ENCODE peak calls at places on chromosome 21, in ten cellular contexts. One of them, this sample, is unnamed.

GRCh38 chr21:16535100-16535418 is 805.3 kb downstream of the USP25 start:
- DNase-seq in epithelial cell of esophagus: peak; percentile 82
- DNase-seq in stimulated activated CD4-positive, alpha-beta T cell treated with anti-CD3 and anti-CD28 coated beads, TNF-alpha, amount 100 ng/mL, for 4 hours: no peak
- DNase-seq in astrocyte of the hippocampus: peak; percentile 88
- DNase-seq in NCI-H345: peak; percentile 56
- DNase-seq in stimulated activated CD8-positive, alpha-beta memory T cell treated with anti-CD3 and anti-CD28 coated beads, Interleukin-15, amount 100 ng/mL, for 24 hours: no peak
- DNase-seq in left colon: peak; percentile 52
- DNase-seq in cardiac muscle cell: peak; percentile 96
- DNase-seq in left ventricle myocardium inferior: peak; percentile 79
- DNase-seq in fibroblast of lung: peak; percentile 95
- DNase-seq in this sample: no peak

GRCh38 chr21:42754270-42754933 is 101.0 kb downstream of the PDE9A start:
- DNase-seq in epithelial cell of esophagus: no peak
- DNase-seq in stimulated activated CD4-positive, alpha-beta T cell treated with anti-CD3 and anti-CD28 coated beads, TNF-alpha, amount 100 ng/mL, for 4 hours: no peak
- DNase-seq in astrocyte of the hippocampus: no peak
- DNase-seq in NCI-H345: no peak
- DNase-seq in stimulated activated CD8-positive, alpha-beta memory T cell treated with anti-CD3 and anti-CD28 coated beads, Interleukin-15, amount 100 ng/mL, for 24 hours: no peak
- DNase-seq in left colon: no peak
- DNase-seq in cardiac muscle cell: no peak
- DNase-seq in left ventricle myocardium inferior: no peak
- DNase-seq in fibroblast of lung: no peak
- DNase-seq in this sample: peak; percentile 8

GRCh38 chr21:37071561-37072238 is 1.2 kb downstream of the PIGP start:
- DNase-seq in epithelial cell of esophagus: peak; percentile 74
- DNase-seq in stimulated activated CD4-positive, alpha-beta T cell treated with anti-CD3 and anti-CD28 coated beads, TNF-alpha, amount 100 ng/mL, for 4 hours: no peak
- DNase-seq in astrocyte of the hippocampus: peak; percentile 66
- DNase-seq in NCI-H345: peak; percentile 34
- DNase-seq in stimulated activated CD8-positive, alpha-beta memory T cell treated with anti-CD3 and anti-CD28 coated beads, Interleukin-15, amount 100 ng/mL, for 24 hours: no peak
- DNase-seq in left colon: peak; percentile 76
- DNase-seq in cardiac muscle cell: peak; percentile 81
- DNase-seq in left ventricle myocardium inferior: peak; percentile 46
- DNase-seq in fibroblast of lung: peak; percentile 77
- DNase-seq in this sample: peak; percentile 41

GRCh38 chr21:37087188-37087587 is 14.1 kb downstream of the TTC3 start:
- DNase-seq in epithelial cell of esophagus: peak; percentile 75
- DNase-seq in stimulated activated CD4-positive, alpha-beta T cell treated with anti-CD3 and anti-CD28 coated beads, TNF-alpha, amount 100 ng/mL, for 4 hours: no peak
- DNase-seq in astrocyte of the hippocampus: peak; percentile 41
- DNase-seq in NCI-H345: peak; percentile 40
- DNase-seq in stimulated activated CD8-positive, alpha-beta memory T cell treated with anti-CD3 and anti-CD28 coated beads, Interleukin-15, amount 100 ng/mL, for 24 hours: no peak
- DNase-seq in left colon: no peak
- DNase-seq in cardiac muscle cell: peak; percentile 76
- DNase-seq in left ventricle myocardium inferior: no peak
- DNase-seq in fibroblast of lung: peak; percentile 71
- DNase-seq in this sample: peak; percentile 8

GRCh38 chr21:37452222-37452621 is 85.6 kb downstream of the DYRK1A start:
- DNase-seq in epithelial cell of esophagus: no peak
- DNase-seq in stimulated activated CD4-positive, alpha-beta T cell treated with anti-CD3 and anti-CD28 coated beads, TNF-alpha, amount 100 ng/mL, for 4 hours: no peak
- DNase-seq in astrocyte of the hippocampus: peak; percentile 92
- DNase-seq in NCI-H345: no peak
- DNase-seq in stimulated activated CD8-positive, alpha-beta memory T cell treated with anti-CD3 and anti-CD28 coated beads, Interleukin-15, amount 100 ng/mL, for 24 hours: no peak
- DNase-seq in left colon: no peak
- DNase-seq in cardiac muscle cell: peak; percentile 82
- DNase-seq in left ventricle myocardium inferior: peak; percentile 31
- DNase-seq in fibroblast of lung: peak; percentile 94
- DNase-seq in this sample: peak; percentile 68

GRCh38 chr21:23694396-23694795 is 1912.9 kb downstream of the MRPL39 start:
- DNase-seq in epithelial cell of esophagus: no peak
- DNase-seq in stimulated activated CD4-positive, alpha-beta T cell treated with anti-CD3 and anti-CD28 coated beads, TNF-alpha, amount 100 ng/mL, for 4 hours: no peak
- DNase-seq in astrocyte of the hippocampus: no peak
- DNase-seq in NCI-H345: no peak
- DNase-seq in stimulated activated CD8-positive, alpha-beta memory T cell treated with anti-CD3 and anti-CD28 coated beads, Interleukin-15, amount 100 ng/mL, for 24 hours: no peak
- DNase-seq in left colon: no peak
- DNase-seq in cardiac muscle cell: no peak
- DNase-seq in left ventricle myocardium inferior: no peak
- DNase-seq in fibroblast of lung: no peak
- DNase-seq in this sample: no peak

GRCh38 chr21:45291613-45292398 is 4.1 kb upstream of the POFUT2 start:
- DNase-seq in epithelial cell of esophagus: no peak
- DNase-seq in stimulated activated CD4-positive, alpha-beta T cell treated with anti-CD3 and anti-CD28 coated beads, TNF-alpha, amount 100 ng/mL, for 4 hours: no peak
- DNase-seq in astrocyte of the hippocampus: no peak
- DNase-seq in NCI-H345: no peak
- DNase-seq in stimulated activated CD8-positive, alpha-beta memory T cell treated with anti-CD3 and anti-CD28 coated beads, Interleukin-15, amount 100 ng/mL, for 24 hours: no peak
- DNase-seq in left colon: no peak
- DNase-seq in cardiac muscle cell: no peak
- DNase-seq in left ventricle myocardium inferior: no peak
- DNase-seq in fibroblast of lung: no peak
- DNase-seq in this sample: no peak

GRCh38 chr21:38769253-38769780 is 36.4 kb upstream of the ETS2 start:
- DNase-seq in epithelial cell of esophagus: no peak
- DNase-seq in stimulated activated CD4-positive, alpha-beta T cell treated with anti-CD3 and anti-CD28 coated beads, TNF-alpha, amount 100 ng/mL, for 4 hours: no peak
- DNase-seq in astrocyte of the hippocampus: peak; percentile 79
- DNase-seq in NCI-H345: no peak
- DNase-seq in stimulated activated CD8-positive, alpha-beta memory T cell treated with anti-CD3 and anti-CD28 coated beads, Interleukin-15, amount 100 ng/mL, for 24 hours: no peak
- DNase-seq in left colon: no peak
- DNase-seq in cardiac muscle cell: peak; percentile 25
- DNase-seq in left ventricle myocardium inferior: no peak
- DNase-seq in fibroblast of lung: peak; percentile 89
- DNase-seq in this sample: no peak

GRCh38 chr21:15134711-15135110 is 69.9 kb upstream of the NRIP1 start:
- DNase-seq in epithelial cell of esophagus: peak; percentile 56
- DNase-seq in stimulated activated CD4-positive, alpha-beta T cell treated with anti-CD3 and anti-CD28 coated beads, TNF-alpha, amount 100 ng/mL, for 4 hours: no peak
- DNase-seq in astrocyte of the hippocampus: no peak
- DNase-seq in NCI-H345: no peak
- DNase-seq in stimulated activated CD8-positive, alpha-beta memory T cell treated with anti-CD3 and anti-CD28 coated beads, Interleukin-15, amount 100 ng/mL, for 24 hours: no peak
- DNase-seq in left colon: peak; percentile 82
- DNase-seq in cardiac muscle cell: no peak
- DNase-seq in left ventricle myocardium inferior: no peak
- DNase-seq in fibroblast of lung: no peak
- DNase-seq in this sample: no peak

GRCh38 chr21:41874611-41875010 is 4.5 kb downstream of the PRDM15 start:
- DNase-seq in epithelial cell of esophagus: no peak
- DNase-seq in stimulated activated CD4-positive, alpha-beta T cell treated with anti-CD3 and anti-CD28 coated beads, TNF-alpha, amount 100 ng/mL, for 4 hours: no peak
- DNase-seq in astrocyte of the hippocampus: no peak
- DNase-seq in NCI-H345: no peak
- DNase-seq in stimulated activated CD8-positive, alpha-beta memory T cell treated with anti-CD3 and anti-CD28 coated beads, Interleukin-15, amount 100 ng/mL, for 24 hours: no peak
- DNase-seq in left colon: no peak
- DNase-seq in cardiac muscle cell: no peak
- DNase-seq in left ventricle myocardium inferior: no peak
- DNase-seq in fibroblast of lung: no peak
- DNase-seq in this sample: no peak

GRCh38 chr21:23083242-23083641 is 2085.0 kb downstream of the NCAM2 start:
- DNase-seq in epithelial cell of esophagus: no peak
- DNase-seq in stimulated activated CD4-positive, alpha-beta T cell treated with anti-CD3 and anti-CD28 coated beads, TNF-alpha, amount 100 ng/mL, for 4 hours: no peak
- DNase-seq in astrocyte of the hippocampus: no peak
- DNase-seq in NCI-H345: no peak
- DNase-seq in stimulated activated CD8-positive, alpha-beta memory T cell treated with anti-CD3 and anti-CD28 coated beads, Interleukin-15, amount 100 ng/mL, for 24 hours: no peak
- DNase-seq in left colon: no peak
- DNase-seq in cardiac muscle cell: no peak
- DNase-seq in left ventricle myocardium inferior: no peak
- DNase-seq in fibroblast of lung: no peak
- DNase-seq in this sample: no peak

GRCh38 chr21:35372201-35372600 is 323.1 kb upstream of the RUNX1 start:
- DNase-seq in epithelial cell of esophagus: no peak
- DNase-seq in stimulated activated CD4-positive, alpha-beta T cell treated with anti-CD3 and anti-CD28 coated beads, TNF-alpha, amount 100 ng/mL, for 4 hours: no peak
- DNase-seq in astrocyte of the hippocampus: no peak
- DNase-seq in NCI-H345: no peak
- DNase-seq in stimulated activated CD8-positive, alpha-beta memory T cell treated with anti-CD3 and anti-CD28 coated beads, Interleukin-15, amount 100 ng/mL, for 24 hours: no peak
- DNase-seq in left colon: no peak
- DNase-seq in cardiac muscle cell: no peak
- DNase-seq in left ventricle myocardium inferior: no peak
- DNase-seq in fibroblast of lung: no peak
- DNase-seq in this sample: no peak

GRCh38 chr21:34715985-34716596 is 47.3 kb downstream of the CLIC6 start:
- DNase-seq in epithelial cell of esophagus: no peak
- DNase-seq in stimulated activated CD4-positive, alpha-beta T cell treated with anti-CD3 and anti-CD28 coated beads, TNF-alpha, amount 100 ng/mL, for 4 hours: no peak
- DNase-seq in astrocyte of the hippocampus: no peak
- DNase-seq in NCI-H345: no peak
- DNase-seq in stimulated activated CD8-positive, alpha-beta memory T cell treated with anti-CD3 and anti-CD28 coated beads, Interleukin-15, amount 100 ng/mL, for 24 hours: no peak
- DNase-seq in left colon: no peak
- DNase-seq in cardiac muscle cell: no peak
- DNase-seq in left ventricle myocardium inferior: no peak
- DNase-seq in fibroblast of lung: no peak
- DNase-seq in this sample: no peak

GRCh38 chr21:43619344-43619743 is 39.9 kb downstream of the HSF2BP start:
- DNase-seq in epithelial cell of esophagus: no peak
- DNase-seq in stimulated activated CD4-positive, alpha-beta T cell treated with anti-CD3 and anti-CD28 coated beads, TNF-alpha, amount 100 ng/mL, for 4 hours: no peak
- DNase-seq in astrocyte of the hippocampus: no peak
- DNase-seq in NCI-H345: no peak
- DNase-seq in stimulated activated CD8-positive, alpha-beta memory T cell treated with anti-CD3 and anti-CD28 coated beads, Interleukin-15, amount 100 ng/mL, for 24 hours: no peak
- DNase-seq in left colon: no peak
- DNase-seq in cardiac muscle cell: no peak
- DNase-seq in left ventricle myocardium inferior: no peak
- DNase-seq in fibroblast of lung: no peak
- DNase-seq in this sample: no peak

GRCh38 chr21:35859677-35860076 is 200.6 kb downstream of the SETD4 start:
- DNase-seq in epithelial cell of esophagus: no peak
- DNase-seq in stimulated activated CD4-positive, alpha-beta T cell treated with anti-CD3 and anti-CD28 coated beads, TNF-alpha, amount 100 ng/mL, for 4 hours: no peak
- DNase-seq in astrocyte of the hippocampus: no peak
- DNase-seq in NCI-H345: no peak
- DNase-seq in stimulated activated CD8-positive, alpha-beta memory T cell treated with anti-CD3 and anti-CD28 coated beads, Interleukin-15, amount 100 ng/mL, for 24 hours: no peak
- DNase-seq in left colon: no peak
- DNase-seq in cardiac muscle cell: no peak
- DNase-seq in left ventricle myocardium inferior: no peak
- DNase-seq in fibroblast of lung: no peak
- DNase-seq in this sample: no peak

GRCh38 chr21:17803536-17803935 is 15.6 kb downstream of the C21orf91 start:
- DNase-seq in epithelial cell of esophagus: no peak
- DNase-seq in stimulated activated CD4-positive, alpha-beta T cell treated with anti-CD3 and anti-CD28 coated beads, TNF-alpha, amount 100 ng/mL, for 4 hours: no peak
- DNase-seq in astrocyte of the hippocampus: no peak
- DNase-seq in NCI-H345: no peak
- DNase-seq in stimulated activated CD8-positive, alpha-beta memory T cell treated with anti-CD3 and anti-CD28 coated beads, Interleukin-15, amount 100 ng/mL, for 24 hours: no peak
- DNase-seq in left colon: no peak
- DNase-seq in cardiac muscle cell: peak; percentile 57
- DNase-seq in left ventricle myocardium inferior: no peak
- DNase-seq in fibroblast of lung: no peak
- DNase-seq in this sample: no peak

GRCh38 chr21:17866590-17866989 is 47.4 kb upstream of the C21orf91 start:
- DNase-seq in epithelial cell of esophagus: no peak
- DNase-seq in stimulated activated CD4-positive, alpha-beta T cell treated with anti-CD3 and anti-CD28 coated beads, TNF-alpha, amount 100 ng/mL, for 4 hours: no peak
- DNase-seq in astrocyte of the hippocampus: no peak
- DNase-seq in NCI-H345: no peak
- DNase-seq in stimulated activated CD8-positive, alpha-beta memory T cell treated with anti-CD3 and anti-CD28 coated beads, Interleukin-15, amount 100 ng/mL, for 24 hours: no peak
- DNase-seq in left colon: no peak
- DNase-seq in cardiac muscle cell: no peak
- DNase-seq in left ventricle myocardium inferior: no peak
- DNase-seq in fibroblast of lung: no peak
- DNase-seq in this sample: peak; percentile 57

GRCh38 chr21:44920694-44921604 is at the start of gene ITGB2:
- DNase-seq in epithelial cell of esophagus: no peak
- DNase-seq in stimulated activated CD4-positive, alpha-beta T cell treated with anti-CD3 and anti-CD28 coated beads, TNF-alpha, amount 100 ng/mL, for 4 hours: no peak
- DNase-seq in astrocyte of the hippocampus: no peak
- DNase-seq in NCI-H345: no peak
- DNase-seq in stimulated activated CD8-positive, alpha-beta memory T cell treated with anti-CD3 and anti-CD28 coated beads, Interleukin-15, amount 100 ng/mL, for 24 hours: no peak
- DNase-seq in left colon: peak; percentile 56
- DNase-seq in cardiac muscle cell: no peak
- DNase-seq in left ventricle myocardium inferior: peak; percentile 56
- DNase-seq in fibroblast of lung: no peak
- DNase-seq in this sample: no peak

This sample was measured in mesendoderm.